ENCODE peak calls at places on chromosome 20, in nine cellular contexts. D is retina; J is AG09309; B is M059J; R is activated T-helper 1 cell treated with anti-CD3 and anti-CD28 coated beads, Interleukin-2, amount 50 U/mL, for 16 hours; E is CD8-positive, alpha-beta T cell; C is stimulated activated CD4-positive, alpha-beta T cell treated with anti-CD3 and anti-CD28 coated beads, Interleukin-15, amount 100 ng/mL, for 1 hour; A is iris pigment epithelial cell; G is stimulated activated naive CD8-positive, alpha-beta T cell treated with anti-CD3 and anti-CD28 coated beads, Interleukin-15, amount 100 ng/mL, for 72 hours. O is an unnamed sample.

GRCh38 chr20:9442858-9443257 is 71.5 kb upstream of the LAMP5 start:
- DNase-seq in J (no peak), D (no peak), A (no peak), R (no peak), E (no peak), G (no peak), B (peak; percentile 63), C (no peak), O (peak; percentile 9)

GRCh38 chr20:42923348-42923918 is 266.3 kb downstream of the PTPRT start:
- DNase-seq in G (no peak), A (no peak), C (no peak), R (no peak), D (no peak), E (no peak), J (no peak), B (no peak), O (no peak)

GRCh38 chr20:18388860-18389259 is 78.0 kb downstream of the DZANK1 start:
- DNase-seq in D (no peak), R (no peak), J (no peak), B (peak; percentile 80), C (no peak), G (no peak), A (peak; percentile 95), E (no peak), O (no peak)

GRCh38 chr20:45183084-45183483 is 8.4 kb downstream of the PI3 start:
- DNase-seq in C (no peak), G (no peak), R (no peak), J (no peak), A (no peak), E (no peak), B (no peak), D (no peak), O (no peak)

GRCh38 chr20:19609642-19610223 is 148.3 kb upstream of the RIN2 start:
- DNase-seq in B (peak; percentile 64), C (no peak), D (no peak), G (no peak), R (no peak), E (no peak), J (no peak), A (no peak), O (no peak)

GRCh38 chr20:25237610-25238318 is 10.1 kb upstream of the PYGB start:
- DNase-seq in R (no peak), B (peak; percentile 100), J (peak; percentile 99), A (peak; percentile 100), C (peak; percentile 10), E (no peak), G (peak; percentile 88), D (no peak), O (no peak)

GRCh38 chr20:37759761-37760209 is 66.0 kb downstream of the CTNNBL1 start:
- DNase-seq in A (no peak), C (no peak), E (no peak), B (no peak), D (no peak), J (no peak), R (no peak), G (no peak), O (peak; percentile 80)

GRCh38 chr20:34573541-34573940 is 15.0 kb downstream of the MAP1LC3A start:
- DNase-seq in D (no peak), E (no peak), G (no peak), A (no peak), J (no peak), R (no peak), C (no peak), B (no peak), O (no peak)

GRCh38 chr20:64203037-64203777 is 39.0 kb downstream of the MYT1 start:
- DNase-seq in C (no peak), R (no peak), D (peak; percentile 69), J (no peak), E (no peak), G (no peak), B (peak; percentile 49), A (no peak), O (peak; percentile 28)

GRCh38 chr20:44719841-44720240 is 4.7 kb downstream of the CCN5 start:
- DNase-seq in G (no peak), J (no peak), B (no peak), A (no peak), D (no peak), R (no peak), C (no peak), E (no peak), O (no peak)

GRCh38 chr20:58225490-58226200 is 2.8 kb downstream of the ANKRD60 start:
- DNase-seq in C (no peak), R (no peak), D (no peak), J (no peak), B (no peak), E (no peak), G (no peak), A (no peak), O (no peak)

GRCh38 chr20:12605751-12606150 is 403.0 kb upstream of the SPTLC3 start:
- DNase-seq in A (no peak), G (no peak), R (no peak), B (no peak), C (no peak), D (no peak), J (no peak), E (no peak), O (no peak)

GRCh38 chr20:7882076-7882475 is 58.2 kb downstream of the HAO1 start:
- DNase-seq in D (no peak), C (no peak), G (no peak), A (no peak), B (no peak), J (no peak), R (no peak), E (no peak), O (no peak)